ENCODE peak calls at places on chromosomes 3 and 15, in five cellular contexts. Q is upper lobe of left lung, B is PC-3, F is hepatocyte, N is neural progenitor cell. P is an unnamed sample.

GRCh38 chr3:14898929-14899328 is 48.5 kb upstream of the NR2C2 start:
- DNase-seq in F (no peak), Q (no peak), N (no peak), B (no peak), P (no peak)

GRCh38 chr3:98744283-98744682 is 18.9 kb upstream of the ST3GAL6 start:
- DNase-seq in Q (no peak), F (no peak), B (peak; percentile 38), N (no peak), P (no peak)

GRCh38 chr15:52651114-52651513 is 28.1 kb downstream of the ATOSA start:
- DNase-seq in F (no peak), N (no peak), B (no peak), Q (no peak), P (no peak)

GRCh38 chr3:49032646-49033304 is 3.6 kb upstream of the IMPDH2 start:
- DNase-seq in Q (no peak), N (no peak), B (no peak), F (no peak), P (no peak)

GRCh38 chr15:76764004-76764403 is 141.1 kb downstream of the SCAPER start:
- DNase-seq in F (no peak), N (no peak), Q (no peak), B (no peak), P (no peak)

GRCh38 chr3:37753428-37753827 is 108.3 kb upstream of the CTDSPL start:
- DNase-seq in B (peak; percentile 15), F (no peak), Q (no peak), N (no peak), P (no peak)

GRCh38 chr3:104943931-104944330 is 422.8 kb upstream of the ALCAM start:
- DNase-seq in F (no peak), N (no peak), Q (no peak), B (peak; percentile 71), P (no peak)

GRCh38 chr3:124217542-124217941 is 225.6 kb upstream of the ROPN1 start:
- DNase-seq in F (peak; percentile 89), B (peak; percentile 84), N (peak; percentile 87), Q (no peak), P (peak; percentile 59)

GRCh38 chr15:74773731-74774252 is 8.1 kb upstream of the CSK start:
- DNase-seq in F (no peak), N (peak; percentile 73), B (no peak), Q (no peak), P (no peak)

GRCh38 chr15:68268405-68268804 is 9.1 kb upstream of the FEM1B start:
- DNase-seq in N (no peak), F (no peak), B (no peak), Q (no peak), P (no peak)

GRCh38 chr3:72158639-72159005 is 373.7 kb upstream of the PROK2 start:
- DNase-seq in Q (no peak), N (no peak), F (no peak), B (no peak), P (no peak)

GRCh38 chr15:23548071-23548470 is 17.4 kb upstream of the MKRN3 start:
- DNase-seq in B (no peak), Q (no peak), N (no peak), F (no peak), P (no peak)

GRCh38 chr15:96234109-96234892 is 96.2 kb upstream of the NR2F2 start:
- DNase-seq in N (no peak), F (no peak), B (peak; percentile 88), Q (no peak), P (peak; percentile 75)

GRCh38 chr3:142225885-142226215 is 465 bp upstream of the GK5 start:
- DNase-seq in N (no peak), B (no peak), Q (no peak), F (no peak), P (no peak)

GRCh38 chr3:37466660-37467359 is 292.4 kb upstream of the LRRFIP2 start:
- DNase-seq in N (no peak), B (no peak), F (no peak), Q (no peak), P (no peak)

GRCh38 chr3:164186095-164186494 is 892.2 kb downstream of the SI start:
- DNase-seq in Q (no peak), N (no peak), B (no peak), F (no peak), P (no peak)

GRCh38 chr15:99631256-99631655 is 65.5 kb downstream of the MEF2A start:
- DNase-seq in Q (no peak), F (no peak), N (no peak), B (no peak), P (no peak)

GRCh38 chr15:44038801-44039200 is 156.3 kb downstream of the FRMD5 start:
- DNase-seq in F (peak; percentile 58), N (peak; percentile 86), B (no peak), Q (no peak), P (no peak)

GRCh38 chr15:61644550-61644949 is 415.4 kb upstream of the RORA start:
- DNase-seq in F (no peak), Q (no peak), B (no peak), N (no peak), P (peak; percentile 24)

GRCh38 chr3:137770821-137771399 is 6.8 kb downstream of the SOX14 start:
- DNase-seq in B (no peak), N (peak; percentile 67), F (peak; percentile 16), Q (peak; percentile 78), P (no peak)

GRCh38 chr15:58460108-58460507 is 28.3 kb downstream of the LIPC start:
- DNase-seq in N (no peak), F (no peak), Q (no peak), B (no peak), P (no peak)

GRCh38 chr3:155744091-155744625 is 713 bp downstream of the PLCH1 start:
- DNase-seq in F (peak; percentile 81), B (peak; percentile 76), Q (peak; percentile 94), N (peak; percentile 93), P (peak; percentile 47)

GRCh38 chr15:96692826-96693225 is 362.3 kb downstream of the NR2F2 start:
- DNase-seq in F (no peak), B (no peak), Q (no peak), N (peak; percentile 46), P (no peak)

DNA sequence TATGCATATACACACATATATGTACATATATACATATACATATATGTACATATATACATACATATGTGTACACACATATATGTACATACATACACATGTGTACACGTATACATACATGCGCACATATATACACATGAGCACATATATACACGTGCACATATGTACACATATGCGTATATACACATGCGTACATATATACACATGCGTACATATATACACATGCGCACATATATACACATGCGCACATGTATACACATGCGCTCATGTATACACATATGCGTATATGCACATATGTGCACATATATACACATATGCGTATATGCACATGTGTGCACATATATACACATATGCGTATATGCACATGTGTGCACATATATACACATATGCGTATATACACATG is 353.0 kb downstream of the EDEM1 start:
- DNase-seq in F (no peak), B (no peak), N (no peak), Q (no peak), P (no peak)
- H3K9me3 ChIP-seq in F (peaks cover 7% of the 10 kb centered on the region), B (peaks cover 19% of the 10 kb centered on the region), N (peaks cover 21% of the 10 kb centered on the region), Q (peaks cover 4% of the 10 kb centered on the region), P (no peaks in the 10 kb centered on the region)

DNA sequence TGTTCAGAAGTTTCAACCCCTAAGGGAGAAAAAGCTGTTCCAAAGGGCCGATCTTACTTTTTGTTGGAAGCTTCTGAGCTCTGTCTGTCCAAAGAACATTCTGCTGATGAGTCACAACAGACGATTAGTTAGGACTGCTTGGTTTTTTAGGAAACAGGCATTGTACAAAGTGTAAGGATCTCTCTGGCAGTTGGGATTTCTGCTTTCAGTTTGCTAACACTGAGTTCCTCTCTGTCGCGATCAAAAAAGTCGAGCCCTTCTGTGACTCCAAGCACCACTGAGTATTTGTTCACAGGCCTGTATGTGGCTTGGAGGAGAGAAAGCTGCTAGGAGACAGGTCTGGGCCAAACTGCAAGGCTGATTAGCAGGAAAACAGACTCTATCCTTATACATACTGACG is 91.8 kb upstream of the PFN2 start:
- DNase-seq in B (no peak), Q (no peak), N (peak; percentile 31), F (peak; percentile 28), P (peak; percentile 17)
- H3K4me3 ChIP-seq in B (no peak overlapping the region), Q (no peak overlapping the region), N (no peak overlapping the region), F (no peak overlapping the region), P (peak overlapping the region; percentile 28)

GRCh38 chr3:192516850-192517249 is 210.5 kb downstream of the FGF12 start:
- DNase-seq in N (no peak), Q (no peak), B (no peak), F (no peak), P (no peak)

GRCh38 chr3:192514081-192514753 is 213.1 kb downstream of the FGF12 start:
- DNase-seq in B (peak; percentile 5), Q (peak; percentile 80), N (peak; percentile 85), F (peak; percentile 72), P (peak; percentile 5)

GRCh38 chr3:192514754-192515660 is 212.3 kb downstream of the FGF12 start:
- DNase-seq in Q (peak; percentile 82), B (no peak), N (peak; percentile 84), F (peak; percentile 81), P (peak; percentile 28)

GRCh38 chr3:192515661-192516040 is 211.7 kb downstream of the FGF12 start:
- DNase-seq in B (no peak), N (peak; percentile 26), F (no peak), Q (no peak), P (no peak)
- H3K27me3 ChIP-seq in B (peaks cover 28% of the 10 kb centered on the region), N (peaks cover 50% of the 10 kb centered on the region), F (peaks cover 12% of the 10 kb centered on the region), Q (no peaks in the 10 kb centered on the region), P (peaks cover 46% of the 10 kb centered on the region)

DNA sequence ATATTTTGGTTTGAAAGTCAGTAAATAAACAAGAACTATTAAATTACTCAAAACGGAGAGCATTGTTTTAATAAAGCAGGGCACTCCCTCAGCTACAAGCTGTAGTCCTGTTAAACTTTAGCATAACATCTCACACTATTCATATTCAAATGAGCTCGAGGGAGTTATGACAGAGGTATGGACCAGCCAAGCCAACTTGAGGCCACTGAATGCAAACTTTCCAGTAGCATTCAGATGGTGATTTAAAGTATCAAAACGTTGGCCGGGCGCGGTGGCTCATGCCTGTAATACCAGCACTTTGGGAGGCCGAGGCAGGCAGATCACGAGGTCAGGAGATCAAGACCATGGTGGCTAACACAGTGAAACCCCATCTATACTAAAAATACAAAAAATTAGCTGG is 132.9 kb downstream of the GABRB3 start:
- DNase-seq in F (no peak), Q (no peak), B (no peak), N (no peak), P (no peak)
- H3K9me3 ChIP-seq in F (no peaks in the 10 kb centered on the region), Q (no peaks in the 10 kb centered on the region), B (peaks cover 4% of the 10 kb centered on the region), N (no peaks in the 10 kb centered on the region), P (no peaks in the 10 kb centered on the region)

DNA sequence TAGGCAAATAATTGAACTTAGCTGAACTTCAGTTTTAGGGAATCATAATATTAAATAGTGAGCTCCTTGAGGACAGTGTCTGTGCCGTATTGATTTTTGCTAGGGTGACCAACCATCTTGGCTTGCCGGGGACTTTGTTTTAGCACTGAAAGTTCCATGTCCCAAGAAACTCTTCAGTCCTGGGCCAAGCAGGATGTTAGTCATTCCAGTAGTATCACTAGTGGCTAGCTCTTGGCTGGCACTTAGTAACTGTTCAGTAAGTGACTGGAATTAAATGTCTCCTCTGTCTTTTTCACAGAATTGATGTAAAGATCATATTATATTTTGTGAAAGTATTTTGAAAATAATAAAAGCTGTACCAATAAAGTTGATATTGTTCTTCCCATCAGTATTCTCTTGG is 42.3 kb downstream of the RSRC1 start:
- DNase-seq in N (no peak), F (no peak), Q (no peak), B (peak; percentile 37), P (peak; percentile 63)
- H3K4me3 ChIP-seq in N (no peak overlapping the region), F (no peak overlapping the region), Q (no peak overlapping the region), B (no peak overlapping the region), P (no peak overlapping the region)

GRCh38 chr3:159881208-159881607 is 107.4 kb upstream of the IL12A start:
- DNase-seq in B (no peak), Q (no peak), N (no peak), F (no peak), P (no peak)
- H3K27me3 ChIP-seq in B (no peaks in the 10 kb centered on the region), Q (no peaks in the 10 kb centered on the region), N (no peaks in the 10 kb centered on the region), F (no peaks in the 10 kb centered on the region), P (no peaks in the 10 kb centered on the region)

GRCh38 chr3:147410518-147411234 is 1.5 kb downstream of the ZIC1 start:
- DNase-seq in B (no peak), Q (no peak), N (peak; percentile 34), F (no peak), P (peak; percentile 76)
- H3K9me3 ChIP-seq in B (no peaks in the 10 kb centered on the region), Q (no peaks in the 10 kb centered on the region), N (no peaks in the 10 kb centered on the region), F (no peaks in the 10 kb centered on the region), P (no peaks in the 10 kb centered on the region)

P was measured in MG63.